ENCODE peak calls at places on chromosomes 4 and X, in seven cellular contexts. Y is neuronal stem cell, H is substantia nigra, E is cardiac muscle cell, Z is H9, R is hepatocyte, T is HCT116. O is an unnamed sample.

GRCh38 chr4:89307446-89308160 is at the start of gene GPRIN3:
- DNase-seq in H (no peak), T (no peak), Z (peak; percentile 79), R (peak; percentile 68), E (peak; percentile 71), Y (peak; percentile 55), O (peak; percentile 60)

GRCh38 chr4:55409468-55410171 is 13.9 kb downstream of the TMEM165 start:
- DNase-seq in T (no peak), E (peak; percentile 21), Z (peak; percentile 31), H (no peak), R (no peak), Y (no peak), O (peak; percentile 18)

GRCh38 chr4:24805036-24805435 is 9.7 kb downstream of the SOD3 start:
- DNase-seq in Y (no peak), E (peak; percentile 47), T (no peak), Z (no peak), R (no peak), H (no peak), O (no peak)

GRCh38 chr4:143085224-143085623 is 99.5 kb upstream of the USP38 start:
- DNase-seq in E (no peak), Y (no peak), H (no peak), Z (no peak), R (no peak), T (no peak), O (no peak)

GRCh38 chr4:26181616-26182015 is 139.2 kb upstream of the RBPJ start:
- DNase-seq in H (no peak), Z (no peak), Y (no peak), T (no peak), R (no peak), E (no peak), O (no peak)

GRCh38 chr4:123896446-123897071 is 500.0 kb downstream of the SPRY1 start:
- DNase-seq in H (no peak), T (no peak), E (no peak), R (no peak), Y (no peak), Z (no peak), O (no peak)

GRCh38 chr4:2132438-2132837 is 73.3 kb downstream of the NAT8L start:
- DNase-seq in Z (no peak), R (no peak), T (peak; percentile 8), Y (no peak), E (no peak), H (no peak), O (no peak)

GRCh38 chr4:184126800-184127199 is 90.9 kb downstream of the ENPP6 start:
- DNase-seq in Z (no peak), Y (no peak), H (no peak), R (no peak), E (no peak), T (no peak), O (no peak)

GRCh38 chrX:81229901-81230300 is 28.0 kb downstream of the SH3BGRL start:
- DNase-seq in Y (no peak), T (no peak), Z (no peak), H (no peak), R (no peak), E (no peak), O (no peak)

GRCh38 chr4:77699731-77700210 is 94.2 kb downstream of the CXCL13 start:
- DNase-seq in E (peak; percentile 71), T (no peak), Z (peak; percentile 62), H (no peak), R (peak; percentile 67), Y (peak; percentile 55), O (no peak)

GRCh38 chrX:17564689-17565409 is 172.4 kb upstream of the SCML1 start:
- DNase-seq in Z (no peak), R (no peak), Y (no peak), T (no peak), H (no peak), E (no peak), O (no peak)

GRCh38 chr4:141705747-141706377 is 69.5 kb downstream of the IL15 start:
- DNase-seq in T (no peak), Y (no peak), H (no peak), R (no peak), Z (no peak), E (no peak), O (no peak)

GRCh38 chr4:183637461-183637860 is 21.5 kb downstream of the RWDD4 start:
- DNase-seq in T (no peak), H (no peak), E (no peak), Z (no peak), R (no peak), Y (no peak), O (no peak)

GRCh38 chr4:108336076-108336475 is 167.3 kb upstream of the LEF1 start:
- DNase-seq in R (no peak), Y (no peak), Z (no peak), E (no peak), H (no peak), T (no peak), O (no peak)

GRCh38 chr4:47084111-47084510 is 52.7 kb downstream of the GABRB1 start:
- DNase-seq in Y (no peak), R (no peak), Z (no peak), H (no peak), T (no peak), E (no peak), O (no peak)

GRCh38 chr4:76380561-76380960 is 40.4 kb downstream of the CCDC158 start:
- DNase-seq in Y (no peak), H (no peak), E (no peak), R (no peak), Z (peak; percentile 71), T (no peak), O (no peak)

GRCh38 chr4:93947318-93947717 is 118.8 kb downstream of the ATOH1 start:
- DNase-seq in Y (no peak), T (no peak), H (no peak), R (no peak), Z (no peak), E (no peak), O (no peak)

GRCh38 chrX:150616863-150617198 is 48.4 kb downstream of the MTM1 start:
- DNase-seq in Y (no peak), T (no peak), H (no peak), Z (no peak), R (no peak), E (no peak), O (no peak)

GRCh38 chrX:149638860-149639259 is 7.3 kb upstream of the TMEM185A start:
- DNase-seq in R (no peak), T (no peak), H (no peak), Z (no peak), Y (no peak), E (no peak), O (no peak)

GRCh38 chrX:77937291-77937690 is 26.8 kb downstream of the ATP7A start:
- DNase-seq in R (no peak), Z (no peak), E (no peak), Y (no peak), T (no peak), H (no peak), O (no peak)

GRCh38 chr4:52269761-52270160 is 218.7 kb downstream of the SPATA18 start:
- DNase-seq in Y (no peak), H (no peak), R (no peak), Z (no peak), T (no peak), E (no peak), O (no peak)

DNA sequence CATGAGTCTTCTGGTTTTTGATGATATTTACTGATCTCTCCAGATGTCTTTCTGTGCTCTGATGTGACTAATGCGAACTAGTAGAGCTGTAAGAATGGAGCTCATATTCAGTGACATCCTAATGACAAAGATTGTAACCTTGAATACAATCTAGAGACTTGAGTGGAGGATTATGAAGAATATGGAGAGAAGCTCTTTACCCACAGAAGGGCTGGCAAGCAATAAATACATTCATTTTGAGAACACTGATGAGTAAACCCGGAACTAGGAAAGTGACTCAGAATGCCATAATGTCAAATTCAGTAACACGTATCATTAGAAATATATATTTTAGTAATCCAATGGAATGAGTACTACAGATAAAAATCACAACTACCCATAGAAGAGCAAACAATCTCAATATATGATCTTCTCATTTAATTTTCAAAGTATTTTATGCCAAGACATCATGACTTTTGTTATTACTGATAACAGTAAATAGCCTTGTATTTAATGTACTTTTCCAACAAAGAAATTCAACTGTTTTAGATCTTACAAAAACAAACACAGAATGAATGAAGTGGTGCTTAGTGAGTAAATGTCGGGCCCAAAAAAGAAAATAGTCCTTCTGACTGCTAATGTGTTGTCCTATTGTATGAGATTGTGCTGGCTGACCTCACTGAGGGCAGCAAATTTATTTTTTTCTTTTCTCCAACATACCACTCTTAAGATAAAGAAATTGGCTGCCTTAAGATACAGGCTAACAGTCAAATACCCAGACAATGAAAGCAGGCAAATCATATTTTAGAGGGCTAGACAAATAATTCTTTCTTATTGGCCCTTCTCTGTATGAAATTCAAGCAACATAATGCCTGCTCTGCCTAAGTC is 49.2 kb upstream of the HDAC8 start:
- DNase-seq in T (peak; percentile 16), E (no peak), H (no peak), Z (no peak), R (no peak), Y (no peak), O (peak; percentile 48)
- H3K27ac ChIP-seq in T (peak overlapping the region; percentile 48), E (no peak overlapping the region), H (no peak overlapping the region), Z (no peak overlapping the region), R (peak overlapping the region; percentile 97), Y (no peak overlapping the region), O (no peak overlapping the region)

GRCh38 chrX:133290076-133290475 is 71.9 kb upstream of the TFDP3 start:
- DNase-seq in Z (no peak), E (no peak), H (no peak), R (no peak), Y (no peak), T (no peak), O (no peak)

GRCh38 chrX:133287860-133288259 is 69.7 kb upstream of the TFDP3 start:
- DNase-seq in R (no peak), E (no peak), Z (no peak), H (no peak), T (no peak), Y (no peak), O (no peak)
- H3K27ac ChIP-seq in R (no peak overlapping the region), E (no peak overlapping the region), Z (no peak overlapping the region), H (no peak overlapping the region), T (no peak overlapping the region), Y (no peak overlapping the region), O (no peak overlapping the region)

DNA sequence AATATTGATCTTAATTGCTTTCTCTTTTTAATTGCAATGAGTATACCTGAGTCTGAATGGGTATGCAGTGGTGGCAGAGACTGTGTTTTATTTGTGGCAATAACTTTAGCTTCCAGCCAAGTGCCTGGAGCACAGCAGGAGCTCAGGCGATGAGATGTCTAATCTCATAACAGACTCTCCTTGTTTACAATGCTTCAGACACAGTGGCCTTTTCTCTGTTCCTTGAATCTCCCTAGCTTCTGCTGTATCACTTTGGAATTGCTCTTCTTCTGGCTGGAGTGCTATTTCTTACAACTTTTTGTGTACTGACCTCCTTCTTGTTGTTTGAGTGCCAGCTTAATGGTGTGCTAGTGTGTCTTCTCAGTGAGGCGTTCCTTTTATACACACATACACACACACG is 91.6 kb upstream of the UNC5C start:
- DNase-seq in Z (no peak), T (no peak), E (peak; percentile 6), H (no peak), R (no peak), Y (no peak), O (no peak)
- H3K27ac ChIP-seq in Z (no peak overlapping the region), T (no peak overlapping the region), E (no peak overlapping the region), H (peak overlapping the region; percentile 8), R (no peak overlapping the region), Y (no peak overlapping the region), O (no peak overlapping the region)

DNA sequence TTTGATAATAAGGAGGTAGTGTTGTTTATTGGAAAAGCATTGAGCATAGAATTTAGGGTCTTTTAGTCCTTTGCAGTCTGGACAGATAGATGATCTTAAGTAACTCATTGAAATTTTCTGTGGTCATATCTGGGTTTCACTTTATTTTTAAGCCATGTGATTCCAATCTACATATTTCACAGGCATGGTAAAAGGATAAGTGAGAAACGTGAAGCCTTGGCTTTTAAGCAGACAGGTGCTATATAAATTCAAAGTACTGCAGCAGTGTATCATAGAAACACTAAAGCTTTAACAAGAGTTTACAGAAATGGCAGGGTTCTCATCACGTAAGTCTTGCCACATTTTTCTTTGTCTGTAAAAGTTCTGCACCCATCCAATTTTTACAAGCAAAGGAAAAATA is 4.9 kb downstream of the PLS3 start:
- DNase-seq in R (no peak), Z (no peak), H (no peak), T (no peak), E (no peak), Y (no peak), O (no peak)
- H3K27ac ChIP-seq in R (no peak overlapping the region), Z (no peak overlapping the region), H (no peak overlapping the region), T (no peak overlapping the region), E (no peak overlapping the region), Y (no peak overlapping the region), O (no peak overlapping the region)

O was measured in CD4-positive, CD25-positive, alpha-beta regulatory T cell.